ENCODE peak calls at places on chromosomes 2 and 18, in four cellular contexts. One of them, this sample, is unnamed.
A peak's percentile ranks its signal among the peaks of the same experiment; 100 is the strongest.

GRCh38 chr2:201797175-201797840 is 9.0 kb upstream of the CDK15 start:
- DNase-seq in mesendoderm: no peak
- DNase-seq in mesenchymal stem cell: peak; percentile 48
- DNase-seq in neuronal stem cell: no peak
- DNase-seq in this sample: peak; percentile 85

GRCh38 chr2:229273384-229274338 is 2.6 kb upstream of the PID1 start:
- DNase-seq in mesendoderm: peak; percentile 96
- DNase-seq in mesenchymal stem cell: peak; percentile 81
- DNase-seq in neuronal stem cell: peak; percentile 56
- DNase-seq in this sample: peak; percentile 67

GRCh38 chr2:218019411-218020060 is 16.7 kb upstream of the TNS1 start:
- DNase-seq in mesendoderm: peak; percentile 63
- DNase-seq in mesenchymal stem cell: no peak
- DNase-seq in neuronal stem cell: no peak
- DNase-seq in this sample: no peak

GRCh38 chr2:98134138-98134537 is 47.2 kb downstream of the VWA3B start:
- DNase-seq in mesendoderm: peak; percentile 70
- DNase-seq in mesenchymal stem cell: no peak
- DNase-seq in neuronal stem cell: peak; percentile 31
- DNase-seq in this sample: no peak

GRCh38 chr2:200575957-200576356 is 9.9 kb upstream of the AOX1 start:
- DNase-seq in mesendoderm: no peak
- DNase-seq in mesenchymal stem cell: peak; percentile 26
- DNase-seq in neuronal stem cell: no peak
- DNase-seq in this sample: peak; percentile 30

GRCh38 chr2:101717041-101717817 is 19.7 kb downstream of the MAP4K4 start:
- DNase-seq in mesendoderm: peak; percentile 74
- DNase-seq in mesenchymal stem cell: no peak
- DNase-seq in neuronal stem cell: no peak
- DNase-seq in this sample: no peak

GRCh38 chr2:237603718-237604362 is 13.3 kb upstream of the RAB17 start:
- DNase-seq in mesendoderm: peak; percentile 93
- DNase-seq in mesenchymal stem cell: peak; percentile 75
- DNase-seq in neuronal stem cell: no peak
- DNase-seq in this sample: peak; percentile 80

GRCh38 chr2:142596334-142597088 is 281.0 kb upstream of the KYNU start:
- DNase-seq in mesendoderm: no peak
- DNase-seq in mesenchymal stem cell: peak; percentile 38
- DNase-seq in neuronal stem cell: no peak
- DNase-seq in this sample: peak; percentile 31

GRCh38 chr2:71694501-71695234 is 241.3 kb downstream of the DYSF start:
- DNase-seq in mesendoderm: no peak
- DNase-seq in mesenchymal stem cell: no peak
- DNase-seq in neuronal stem cell: no peak
- DNase-seq in this sample: no peak

GRCh38 chr18:3284501-3284900 is 22.6 kb downstream of the MYL12B start:
- DNase-seq in mesendoderm: no peak
- DNase-seq in mesenchymal stem cell: no peak
- DNase-seq in neuronal stem cell: no peak
- DNase-seq in this sample: no peak

GRCh38 chr2:145356046-145356445 is 836.1 kb upstream of the ZEB2 start:
- DNase-seq in mesendoderm: no peak
- DNase-seq in mesenchymal stem cell: no peak
- DNase-seq in neuronal stem cell: no peak
- DNase-seq in this sample: peak; percentile 41

GRCh38 chr2:136305517-136306192 is 187.7 kb upstream of the CXCR4 start:
- DNase-seq in mesendoderm: peak; percentile 39
- DNase-seq in mesenchymal stem cell: no peak
- DNase-seq in neuronal stem cell: no peak
- DNase-seq in this sample: no peak

GRCh38 chr2:170711774-170712652 is 3.1 kb upstream of the SP5 start:
- DNase-seq in mesendoderm: peak; percentile 83
- DNase-seq in mesenchymal stem cell: no peak
- DNase-seq in neuronal stem cell: peak; percentile 36
- DNase-seq in this sample: no peak

GRCh38 chr2:173982918-173983317 is 17.7 kb upstream of the SP3 start:
- DNase-seq in mesendoderm: no peak
- DNase-seq in mesenchymal stem cell: no peak
- DNase-seq in neuronal stem cell: no peak
- DNase-seq in this sample: peak; percentile 56

GRCh38 chr2:64454316-64455030 is 511 bp downstream of the LGALSL start:
- DNase-seq in mesendoderm: peak; percentile 80
- DNase-seq in mesenchymal stem cell: peak; percentile 62
- DNase-seq in neuronal stem cell: peak; percentile 58
- DNase-seq in this sample: peak; percentile 36

GRCh38 chr2:52113338-52113737 is 1081.4 kb upstream of the NRXN1 start:
- DNase-seq in mesendoderm: no peak
- DNase-seq in mesenchymal stem cell: peak; percentile 65
- DNase-seq in neuronal stem cell: no peak
- DNase-seq in this sample: peak; percentile 70

GRCh38 chr18:22167091-22167470 is 2.3 kb upstream of the GATA6 start:
- DNase-seq in mesendoderm: no peak
- DNase-seq in mesenchymal stem cell: no peak
- DNase-seq in neuronal stem cell: no peak
- DNase-seq in this sample: no peak

GRCh38 chr2:68357608-68358337 is 7.3 kb upstream of the PLEK start:
- DNase-seq in mesendoderm: peak; percentile 79
- DNase-seq in mesenchymal stem cell: peak; percentile 52
- DNase-seq in neuronal stem cell: peak; percentile 20
- DNase-seq in this sample: peak; percentile 58

GRCh38 chr2:210548878-210549384 is 7.5 kb upstream of the CPS1 start:
- DNase-seq in mesendoderm: no peak
- DNase-seq in mesenchymal stem cell: no peak
- DNase-seq in neuronal stem cell: no peak
- DNase-seq in this sample: no peak

GRCh38 chr18:12960846-12961397 is 13.1 kb downstream of the SEH1L start:
- DNase-seq in mesendoderm: no peak
- DNase-seq in mesenchymal stem cell: no peak
- DNase-seq in neuronal stem cell: no peak
- DNase-seq in this sample: no peak

GRCh38 chr2:138447889-138448570 is 53.5 kb upstream of the SPOPL start:
- DNase-seq in mesendoderm: peak; percentile 73
- DNase-seq in mesenchymal stem cell: no peak
- DNase-seq in neuronal stem cell: no peak
- DNase-seq in this sample: no peak

GRCh38 chr2:197309369-197310231 is 980 bp downstream of the ANKRD44 start:
- DNase-seq in mesendoderm: peak; percentile 45
- DNase-seq in mesenchymal stem cell: peak; percentile 32
- DNase-seq in neuronal stem cell: peak; percentile 24
- DNase-seq in this sample: no peak

GRCh38 chr18:41954827-41955613 is at the start of gene PIK3C3:
- DNase-seq in mesendoderm: peak; percentile 98
- DNase-seq in mesenchymal stem cell: peak; percentile 97
- DNase-seq in neuronal stem cell: peak; percentile 86
- DNase-seq in this sample: peak; percentile 98

GRCh38 chr2:114066186-114066747 is 176.4 kb downstream of the ACTR3 start:
- DNase-seq in mesendoderm: no peak
- DNase-seq in mesenchymal stem cell: no peak
- DNase-seq in neuronal stem cell: no peak
- DNase-seq in this sample: no peak

GRCh38 chr2:127217470-127218325 is 2.4 kb downstream of the CYP27C1 start:
- DNase-seq in mesendoderm: peak; percentile 80
- DNase-seq in mesenchymal stem cell: peak; percentile 45
- DNase-seq in neuronal stem cell: no peak
- DNase-seq in this sample: no peak

GRCh38 chr2:85248741-85249524 is 78.9 kb downstream of the TGOLN2 start:
- DNase-seq in mesendoderm: peak; percentile 61
- DNase-seq in mesenchymal stem cell: peak; percentile 94
- DNase-seq in neuronal stem cell: no peak
- DNase-seq in this sample: peak; percentile 94
- H2AK5ac ChIP-seq in mesendoderm: no peak overlapping the region
- H2AK5ac ChIP-seq in mesenchymal stem cell: peak overlapping the region; percentile 91
- H2AK5ac ChIP-seq in neuronal stem cell: no peak overlapping the region
- H2AK5ac ChIP-seq in this sample: peak overlapping the region; percentile 76

GRCh38 chr2:10303634-10304378 is 1.1 kb downstream of the HPCAL1 start:
- DNase-seq in mesendoderm: no peak
- DNase-seq in mesenchymal stem cell: peak; percentile 50
- DNase-seq in neuronal stem cell: peak; percentile 39
- DNase-seq in this sample: peak; percentile 56

GRCh38 chr2:10306901-10307463 is 4.3 kb downstream of the HPCAL1 start:
- DNase-seq in mesendoderm: no peak
- DNase-seq in mesenchymal stem cell: no peak
- DNase-seq in neuronal stem cell: no peak
- DNase-seq in this sample: no peak

GRCh38 chr2:10304458-10305253 is 2.0 kb downstream of the HPCAL1 start:
- DNase-seq in mesendoderm: no peak
- DNase-seq in mesenchymal stem cell: peak; percentile 29
- DNase-seq in neuronal stem cell: no peak
- DNase-seq in this sample: no peak

GRCh38 chr2:10305254-10305635 is 2.5 kb downstream of the HPCAL1 start:
- DNase-seq in mesendoderm: no peak
- DNase-seq in mesenchymal stem cell: peak; percentile 59
- DNase-seq in neuronal stem cell: no peak
- DNase-seq in this sample: no peak

GRCh38 chr2:10305715-10306114 is 3.0 kb downstream of the HPCAL1 start:
- DNase-seq in mesendoderm: peak; percentile 67
- DNase-seq in mesenchymal stem cell: no peak
- DNase-seq in neuronal stem cell: no peak
- DNase-seq in this sample: no peak
- H3K4me3 ChIP-seq in mesendoderm: no peak overlapping the region
- H3K4me3 ChIP-seq in mesenchymal stem cell: no peak overlapping the region
- H3K4me3 ChIP-seq in neuronal stem cell: no peak overlapping the region
- H3K4me3 ChIP-seq in this sample: no peak overlapping the region

DNA sequence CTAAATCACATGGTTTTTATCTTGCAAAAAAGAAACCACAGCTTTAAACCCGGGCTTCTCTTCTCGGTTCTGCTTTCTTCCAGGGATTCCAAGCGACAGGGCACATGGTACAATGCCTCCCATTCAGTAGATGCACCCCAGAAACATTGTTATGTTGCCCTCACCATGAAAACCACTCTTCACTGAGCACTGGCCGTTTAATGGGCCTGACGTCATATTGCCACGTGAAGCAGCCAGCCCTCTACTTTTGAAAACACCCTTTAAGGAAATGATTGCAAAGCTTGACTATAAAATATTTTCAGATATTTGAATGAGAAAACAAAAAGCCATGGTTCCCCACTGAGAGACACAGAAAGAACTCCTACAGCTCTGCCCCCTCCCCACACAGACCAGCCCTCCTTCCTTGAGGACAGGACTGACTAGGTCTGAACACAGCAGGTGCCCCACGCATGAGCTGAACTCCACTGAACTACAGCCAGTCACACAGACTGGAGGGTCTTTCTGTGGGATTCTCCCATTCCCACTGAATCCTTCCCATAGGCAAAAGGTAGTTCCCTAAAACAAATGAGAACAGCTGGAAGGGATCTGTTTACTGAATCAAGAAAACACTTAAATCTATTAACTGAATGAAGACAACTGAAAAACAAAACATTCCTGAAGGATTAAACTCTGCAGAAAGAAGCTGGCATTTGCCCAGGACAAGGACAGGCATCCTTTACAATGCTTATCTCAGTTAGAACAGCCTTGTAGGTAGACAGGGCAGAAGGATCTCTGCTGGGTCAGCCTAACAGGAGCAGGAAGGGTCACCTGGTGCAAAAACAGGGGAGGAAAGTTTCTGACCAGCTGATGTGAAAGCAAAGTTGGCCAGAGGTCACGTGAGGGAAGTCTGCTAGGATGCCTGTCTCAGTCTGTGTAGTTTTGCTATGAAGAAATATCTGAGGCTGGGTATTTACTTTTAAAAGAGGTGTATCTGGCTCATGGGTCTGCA is 348.9 kb downstream of the ANAPC1 start:
- DNase-seq in mesendoderm: no peak
- DNase-seq in mesenchymal stem cell: peak; percentile 72
- DNase-seq in neuronal stem cell: no peak
- DNase-seq in this sample: peak; percentile 56
- H2AK5ac ChIP-seq in mesendoderm: no peak overlapping the region
- H2AK5ac ChIP-seq in mesenchymal stem cell: peak overlapping the region; percentile 81
- H2AK5ac ChIP-seq in neuronal stem cell: no peak overlapping the region
- H2AK5ac ChIP-seq in this sample: peak overlapping the region; percentile 99

GRCh38 chr2:60627412-60627811 is 74.0 kb upstream of the BCL11A start:
- DNase-seq in mesendoderm: no peak
- DNase-seq in mesenchymal stem cell: no peak
- DNase-seq in neuronal stem cell: no peak
- DNase-seq in this sample: no peak

GRCh38 chr2:60623040-60623439 is 69.6 kb upstream of the BCL11A start:
- DNase-seq in mesendoderm: no peak
- DNase-seq in mesenchymal stem cell: no peak
- DNase-seq in neuronal stem cell: no peak
- DNase-seq in this sample: no peak

DNA sequence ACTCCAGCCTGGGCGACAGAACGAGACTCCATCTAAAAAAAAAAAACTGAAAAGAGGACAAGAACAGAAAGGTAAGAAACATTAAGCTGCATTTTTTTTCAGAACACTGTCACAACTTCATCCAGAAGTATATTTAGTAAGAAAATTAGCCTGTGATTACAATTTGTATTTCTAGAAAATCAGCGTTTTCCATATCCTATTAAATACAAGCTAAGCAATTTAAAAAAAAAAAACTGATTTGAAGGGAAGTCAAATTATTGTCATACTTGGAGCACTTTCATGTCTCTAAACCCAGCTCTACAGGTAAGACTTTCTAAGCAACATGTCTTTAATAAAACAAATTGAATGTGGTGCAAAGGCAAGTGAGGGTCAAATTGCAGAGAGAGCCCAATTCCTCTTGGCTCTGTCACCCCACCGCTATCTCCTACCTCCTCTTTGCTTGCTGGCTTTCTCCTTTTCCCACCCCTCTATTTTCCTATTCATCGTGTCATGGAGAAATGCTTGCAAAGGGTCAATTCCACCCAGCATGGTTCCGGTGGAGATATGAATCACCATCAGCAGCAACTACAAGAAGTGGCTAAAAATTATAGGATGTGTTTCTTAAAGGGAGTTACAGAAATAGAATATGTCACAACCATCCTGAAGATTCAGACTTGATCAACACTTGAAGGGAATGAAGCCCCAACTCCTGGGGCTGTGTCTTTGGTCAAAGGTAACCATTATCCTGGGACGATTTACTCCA is 68.4 kb upstream of the BCL11A start:
- DNase-seq in mesendoderm: no peak
- DNase-seq in mesenchymal stem cell: no peak
- DNase-seq in neuronal stem cell: no peak
- DNase-seq in this sample: no peak
- H3K4me3 ChIP-seq in mesendoderm: no peak overlapping the region
- H3K4me3 ChIP-seq in mesenchymal stem cell: no peak overlapping the region
- H3K4me3 ChIP-seq in neuronal stem cell: no peak overlapping the region
- H3K4me3 ChIP-seq in this sample: no peak overlapping the region

GRCh38 chr2:37201208-37201607 is 4.9 kb downstream of the CEBPZOS start:
- DNase-seq in mesendoderm: no peak
- DNase-seq in mesenchymal stem cell: no peak
- DNase-seq in neuronal stem cell: no peak
- DNase-seq in this sample: peak; percentile 55

GRCh38 chr2:37201766-37202165 is 5.5 kb downstream of the CEBPZOS start:
- DNase-seq in mesendoderm: no peak
- DNase-seq in mesenchymal stem cell: peak; percentile 45
- DNase-seq in neuronal stem cell: no peak
- DNase-seq in this sample: peak; percentile 66

GRCh38 chr2:37203708-37204107 is 7.4 kb downstream of the CEBPZOS start:
- DNase-seq in mesendoderm: no peak
- DNase-seq in mesenchymal stem cell: no peak
- DNase-seq in neuronal stem cell: no peak
- DNase-seq in this sample: no peak

GRCh38 chr2:37196320-37197195 is at the start of gene CEBPZOS:
- DNase-seq in mesendoderm: peak; percentile 77
- DNase-seq in mesenchymal stem cell: peak; percentile 82
- DNase-seq in neuronal stem cell: peak; percentile 61
- DNase-seq in this sample: peak; percentile 71

GRCh38 chr2:37198681-37199065 is 2.4 kb downstream of the CEBPZOS start:
- DNase-seq in mesendoderm: no peak
- DNase-seq in mesenchymal stem cell: no peak
- DNase-seq in neuronal stem cell: no peak
- DNase-seq in this sample: no peak
- H2AK5ac ChIP-seq in mesendoderm: no peak overlapping the region
- H2AK5ac ChIP-seq in mesenchymal stem cell: no peak overlapping the region
- H2AK5ac ChIP-seq in neuronal stem cell: no peak overlapping the region
- H2AK5ac ChIP-seq in this sample: no peak overlapping the region